ENCODE peak calls at places on chromosomes 16 and 17, in seven cellular contexts. P is HT-29; H is fibroblast of gingiva; F is CD4-positive, alpha-beta memory T cell; L is H1; N is NCI-H226; Z is retina. O is an unnamed sample.

GRCh38 chr17:49402706-49403105 is 12.0 kb downstream of the PHB1 start:
- DNase-seq in H (no peak), F (no peak), L (no peak), P (no peak), N (no peak), Z (no peak), O (no peak)

GRCh38 chr17:13024526-13025263 is 6.9 kb upstream of the ELAC2 start:
- DNase-seq in N (peak), Z (peak), H (peak), F (peak), L (peak), P (peak), O (peak)

GRCh38 chr16:11801481-11802021 is 4.5 kb upstream of the ZC3H7A start:
- DNase-seq in F (no peak), H (no peak), L (no peak), P (no peak), N (peak), Z (no peak), O (no peak)

GRCh38 chr17:70905796-70906195 is 736.5 kb downstream of the KCNJ2 start:
- DNase-seq in P (no peak), L (no peak), N (peak), F (no peak), H (peak), Z (no peak), O (peak)

GRCh38 chr17:8418471-8418870 is 17.2 kb upstream of the NDEL1 start:
- DNase-seq in Z (no peak), N (no peak), F (no peak), L (no peak), H (no peak), P (no peak), O (no peak)

GRCh38 chr17:50935201-50936124 is 69.3 kb upstream of the TOB1 start:
- DNase-seq in P (peak), H (peak), N (peak), L (no peak), F (no peak), Z (no peak), O (no peak)

GRCh38 chr17:54967621-54968258 is 714 bp downstream of the COX11 start:
- DNase-seq in F (peak), P (peak), Z (no peak), H (peak), N (no peak), L (no peak), O (no peak)

GRCh38 chr17:59651346-59651745 is 31.7 kb downstream of the CLTC start:
- DNase-seq in N (no peak), L (no peak), F (peak), P (no peak), H (no peak), Z (no peak), O (no peak)

GRCh38 chr17:5873781-5874180 is 196.4 kb upstream of the WSCD1 start:
- DNase-seq in H (no peak), F (no peak), Z (no peak), L (no peak), P (no peak), N (no peak), O (no peak)

GRCh38 chr17:27323538-27324212 is 29.8 kb downstream of the WSB1 start:
- DNase-seq in L (peak), Z (no peak), N (peak), F (no peak), P (peak), H (peak), O (no peak)

GRCh38 chr17:5584383-5584951 is at the start of gene NLRP1:
- DNase-seq in N (peak), F (peak), P (peak), Z (no peak), H (peak), L (no peak), O (peak)

GRCh38 chr16:87254271-87254670 is 62.9 kb downstream of the C16orf95 start:
- DNase-seq in F (no peak), Z (no peak), N (no peak), P (no peak), H (no peak), L (no peak), O (no peak)

GRCh38 chr17:38912221-38912813 is 13.1 kb upstream of the LASP1NB start:
- DNase-seq in Z (no peak), P (no peak), N (no peak), L (no peak), H (peak), F (no peak), O (no peak)

GRCh38 chr16:84277244-84277823 is 17.3 kb upstream of the WFDC1 start:
- DNase-seq in H (no peak), N (peak), L (peak), F (peak), Z (peak), P (peak), O (peak)

GRCh38 chr17:1882836-1883235 is 53.0 kb downstream of the RPA1 start:
- DNase-seq in L (peak), N (peak), H (peak), P (peak), Z (peak), F (peak), O (no peak)

GRCh38 chr17:42361781-42362186 is 26.5 kb downstream of the STAT3 start:
- DNase-seq in F (peak), H (peak), L (no peak), P (peak), N (no peak), Z (no peak), O (no peak)

GRCh38 chr17:72510454-72511016 is 389.7 kb downstream of the SOX9 start:
- DNase-seq in Z (no peak), N (no peak), F (no peak), P (peak), H (peak), L (no peak), O (no peak)

GRCh38 chr17:36979585-36979941 is 30.8 kb downstream of the AATF start:
- DNase-seq in N (no peak), L (no peak), F (no peak), H (no peak), P (no peak), Z (no peak), O (no peak)

GRCh38 chr16:57732011-57732410 is 3.6 kb upstream of the KATNB1 start:
- DNase-seq in L (no peak), F (no peak), N (no peak), H (peak), P (no peak), Z (no peak), O (no peak)

GRCh38 chr17:6577686-6578263 is 21.4 kb upstream of the PITPNM3 start:
- DNase-seq in F (no peak), H (no peak), L (peak), N (peak), P (peak), Z (no peak), O (no peak)

GRCh38 chr17:29027521-29027920 is 15.4 kb upstream of the PIPOX start:
- DNase-seq in L (no peak), N (no peak), H (no peak), F (no peak), Z (no peak), P (no peak), O (no peak)

GRCh38 chr17:82089723-82090548 is 8.1 kb downstream of the FASN start:
- DNase-seq in F (no peak), Z (no peak), L (peak), P (no peak), N (no peak), H (no peak), O (peak)

GRCh38 chr17:48814504-48814903 is 2.5 kb downstream of the TTLL6 start:
- DNase-seq in Z (peak), L (peak), P (peak), F (peak), N (no peak), H (peak), O (peak)

GRCh38 chr17:46121165-46121764 is 72.0 kb downstream of the KANSL1 start:
- DNase-seq in L (no peak), Z (no peak), N (no peak), H (no peak), P (no peak), F (no peak), O (no peak)

GRCh38 chr17:21843318-21843865 is 151.1 kb downstream of the KCNJ18 start:
- DNase-seq in L (no peak), F (no peak), P (no peak), H (no peak), Z (no peak), N (no peak), O (no peak)

GRCh38 chr16:2715519-2715918 is 4.5 kb downstream of the PRSS27 start:
- DNase-seq in H (no peak), P (no peak), Z (peak), L (peak), F (peak), N (no peak), O (peak)

GRCh38 chr16:19005561-19006445 is 22.1 kb downstream of the TMC7 start:
- DNase-seq in N (no peak), L (peak), P (peak), F (no peak), H (no peak), Z (peak), O (no peak)

GRCh38 chr16:31423801-31424200 is 4.4 kb downstream of the COX6A2 start:
- DNase-seq in P (no peak), H (no peak), N (no peak), F (no peak), L (no peak), Z (no peak), O (no peak)

GRCh38 chr16:54965464-54965863 is 34.8 kb downstream of the IRX5 start:
- DNase-seq in Z (no peak), P (no peak), N (no peak), L (no peak), F (no peak), H (no peak), O (no peak)

GRCh38 chr16:12459401-12459791 is 344.3 kb downstream of the CPPED1 start:
- DNase-seq in F (no peak), N (no peak), L (no peak), H (no peak), P (no peak), Z (no peak), O (peak)

GRCh38 chr17:27268394-27269085 is 25.4 kb upstream of the WSB1 start:
- DNase-seq in P (no peak), Z (no peak), L (no peak), N (no peak), H (no peak), F (no peak), O (no peak)

GRCh38 chr17:8289103-8289397 is 580 bp downstream of the RANGRF start:
- DNase-seq in Z (no peak), F (no peak), N (no peak), P (no peak), L (peak), H (no peak), O (no peak)

GRCh38 chr17:12883472-12883871 is 94.2 kb downstream of the ARHGAP44 start:
- DNase-seq in N (no peak), P (no peak), H (no peak), L (no peak), F (no peak), Z (no peak), O (no peak)

GRCh38 chr17:81263371-81264181 is 24.5 kb downstream of the NDUFAF8 start:
- DNase-seq in N (no peak), F (no peak), H (no peak), P (no peak), L (no peak), Z (no peak), O (no peak)

GRCh38 chr17:37742762-37743611 is 1.9 kb downstream of the HNF1B start:
- DNase-seq in Z (peak), L (peak), N (no peak), H (no peak), P (peak), F (peak), O (no peak)

GRCh38 chr17:50189396-50190277 is 11.8 kb downstream of the COL1A1 start:
- DNase-seq in H (peak), Z (no peak), P (no peak), F (no peak), N (no peak), L (no peak), O (no peak)

GRCh38 chr17:65723356-65723928 is 162.0 kb upstream of the AXIN2 start:
- DNase-seq in F (no peak), N (no peak), L (no peak), P (peak), Z (no peak), H (peak), O (no peak)

GRCh38 chr16:24939224-24939623 is 75.9 kb downstream of the ARHGAP17 start:
- DNase-seq in N (no peak), P (no peak), F (no peak), Z (no peak), H (no peak), L (no peak), O (no peak)

GRCh38 chr17:16870253-16871245 is 101.4 kb downstream of the TNFRSF13B start:
- DNase-seq in H (no peak), L (no peak), N (no peak), F (no peak), P (no peak), Z (no peak), O (no peak)

O was measured in HL-60.